ENCODE peak calls at places on chromosomes 1 and 21, in nine cellular contexts. P is thoracic aorta; M is CD4-positive, alpha-beta T cell; U is adrenal gland; T is PC-3; A is substantia nigra; Y is esophagus squamous epithelium; C is cardiac muscle cell; X is uterus. Q is an unnamed sample.

GRCh38 chr21:26007911-26008579 is 162.5 kb downstream of the APP start:
- DNase-seq in X (no peak), M (no peak), T (no peak), P (no peak), Y (no peak), A (no peak), C (no peak), U (no peak), Q (no peak)

GRCh38 chr1:21956720-21957552 is 19.8 kb upstream of the HSPG2 start:
- DNase-seq in M (peak), P (peak), X (peak), C (peak), U (peak), A (no peak), T (peak), Y (no peak), Q (peak)

GRCh38 chr1:194862129-194862528 is 1675.7 kb upstream of the B3GALT2 start:
- DNase-seq in X (no peak), A (no peak), U (no peak), C (no peak), T (no peak), P (no peak), M (no peak), Y (no peak), Q (no peak)

GRCh38 chr1:15916417-15916816 is 59.5 kb downstream of the ZBTB17 start:
- DNase-seq in P (no peak), M (no peak), A (no peak), T (peak), C (no peak), X (no peak), Y (no peak), U (no peak), Q (no peak)

GRCh38 chr21:33022489-33022827 is 3.3 kb upstream of the OLIG2 start:
- DNase-seq in T (no peak), X (no peak), Y (no peak), A (no peak), P (no peak), M (no peak), U (peak), C (no peak), Q (no peak)

GRCh38 chr1:86499987-86500593 is 31.4 kb downstream of the CLCA1 start:
- DNase-seq in C (peak), A (no peak), P (no peak), U (no peak), Y (no peak), X (no peak), T (peak), M (no peak), Q (peak)

GRCh38 chr21:30779269-30779668 is 24.0 kb upstream of the KRTAP21-1 start:
- DNase-seq in X (no peak), Y (no peak), M (no peak), C (no peak), T (no peak), U (no peak), A (no peak), P (no peak), Q (no peak)

GRCh38 chr1:196407358-196408041 is 200.7 kb downstream of the KCNT2 start:
- DNase-seq in U (no peak), C (peak), P (no peak), X (no peak), Y (no peak), T (no peak), M (no peak), A (no peak), Q (no peak)

GRCh38 chr1:111407297-111407696 is 20.2 kb downstream of the OVGP1 start:
- DNase-seq in U (no peak), X (no peak), A (no peak), T (no peak), Y (no peak), C (no peak), M (no peak), P (no peak), Q (no peak)

GRCh38 chr21:43890042-43890441 is 25.0 kb downstream of the AGPAT3 start:
- DNase-seq in M (no peak), C (no peak), U (peak), T (no peak), A (no peak), Y (no peak), X (no peak), P (no peak), Q (no peak)

GRCh38 chr1:29297476-29297875 is 61.2 kb downstream of the PTPRU start:
- DNase-seq in Y (no peak), M (no peak), C (no peak), A (no peak), T (no peak), U (no peak), P (no peak), X (no peak), Q (no peak)

GRCh38 chr21:15722591-15723324 is 7.0 kb upstream of the USP25 start:
- DNase-seq in U (no peak), T (peak), M (no peak), C (no peak), P (no peak), A (no peak), X (no peak), Y (no peak), Q (no peak)

GRCh38 chr1:22341791-22342605 is 109.7 kb upstream of the ZBTB40 start:
- DNase-seq in X (peak), C (peak), P (no peak), M (no peak), Y (no peak), U (peak), A (no peak), T (peak), Q (no peak)

GRCh38 chr21:32253215-32253641 is 25.6 kb downstream of the MIS18A start:
- DNase-seq in P (no peak), A (no peak), T (no peak), X (peak), M (no peak), U (peak), C (peak), Y (no peak), Q (no peak)

GRCh38 chr1:2089051-2089450 is 38.8 kb downstream of the PRKCZ start:
- DNase-seq in M (no peak), T (no peak), C (no peak), A (no peak), P (no peak), U (no peak), Y (no peak), X (no peak), Q (no peak)

GRCh38 chr1:244448279-244449036 is 3.3 kb downstream of the ADSS2 start:
- DNase-seq in C (no peak), A (no peak), U (no peak), M (no peak), X (no peak), T (no peak), Y (no peak), P (no peak), Q (no peak)

GRCh38 chr1:112735752-112736151 is 20.6 kb upstream of the PPM1J start:
- DNase-seq in A (no peak), C (no peak), X (no peak), U (no peak), M (no peak), Y (no peak), P (no peak), T (peak), Q (peak)

GRCh38 chr1:145788580-145788979 is 35.3 kb downstream of the RNF115 start:
- DNase-seq in U (no peak), T (no peak), M (no peak), A (no peak), C (no peak), P (no peak), Y (no peak), X (no peak), Q (no peak)

GRCh38 chr1:213014642-213015041 is 1.0 kb downstream of the ANGEL2 start:
- DNase-seq in C (peak), P (no peak), A (no peak), X (no peak), M (no peak), U (no peak), Y (no peak), T (no peak), Q (peak)

GRCh38 chr1:234230414-234230862 is 142.8 kb upstream of the COA6 start:
- DNase-seq in T (no peak), X (no peak), M (no peak), Y (no peak), P (no peak), U (no peak), C (no peak), A (peak), Q (no peak)

GRCh38 chr21:45996311-45997204 is 15.0 kb downstream of the COL6A1 start:
- DNase-seq in P (no peak), T (no peak), A (no peak), C (no peak), U (no peak), X (peak), Y (no peak), M (no peak), Q (no peak)

GRCh38 chr1:207805841-207806421 is 54.1 kb downstream of the CD46 start:
- DNase-seq in Y (no peak), A (peak), M (no peak), X (peak), P (no peak), T (peak), U (peak), C (no peak), Q (peak)

GRCh38 chr1:9312183-9312582 is 19.5 kb downstream of the SPSB1 start:
- DNase-seq in C (no peak), A (no peak), U (no peak), X (no peak), P (no peak), M (no peak), T (no peak), Y (no peak), Q (no peak)

GRCh38 chr1:93446837-93447451 is 974 bp upstream of the FNBP1L start:
- DNase-seq in T (peak), Y (no peak), C (no peak), M (no peak), A (peak), P (no peak), U (no peak), X (no peak), Q (peak)

GRCh38 chr1:154796303-154796892 is 73.7 kb downstream of the KCNN3 start:
- DNase-seq in Y (no peak), A (no peak), C (no peak), U (no peak), X (no peak), M (no peak), T (no peak), P (no peak), Q (no peak)

GRCh38 chr1:11984559-11984958 is 4.3 kb downstream of the MFN2 start:
- DNase-seq in Y (no peak), U (no peak), P (no peak), A (no peak), X (no peak), T (no peak), C (no peak), M (no peak), Q (no peak)

GRCh38 chr1:64956733-64957441 is 9.5 kb downstream of the JAK1 start:
- DNase-seq in P (no peak), T (no peak), M (no peak), Y (no peak), U (no peak), X (no peak), C (no peak), A (no peak), Q (no peak)

GRCh38 chr1:77539510-77540142 is 142.8 kb downstream of the ZZZ3 start:
- DNase-seq in Y (no peak), U (peak), M (no peak), T (peak), C (no peak), X (no peak), P (no peak), A (no peak), Q (peak)

GRCh38 chr1:244450597-244451538 is 841 bp downstream of the ADSS2 start:
- DNase-seq in Y (no peak), P (no peak), M (peak), C (peak), T (peak), X (peak), A (peak), U (peak), Q (peak)

GRCh38 chr1:103525114-103525606 is 339 bp upstream of the RNPC3 start:
- DNase-seq in T (peak), P (no peak), A (no peak), Y (peak), U (peak), C (peak), M (no peak), X (peak), Q (peak)

GRCh38 chr1:206631085-206631509 is 4.2 kb upstream of the DYRK3 start:
- DNase-seq in M (no peak), Y (peak), C (peak), P (no peak), A (no peak), T (peak), U (peak), X (peak), Q (peak)

GRCh38 chr1:101451888-101452287 is 215.1 kb downstream of the S1PR1 start:
- DNase-seq in T (no peak), X (no peak), U (no peak), Y (no peak), C (no peak), M (no peak), A (no peak), P (no peak), Q (no peak)

GRCh38 chr1:24841593-24841992 is 88.5 kb downstream of the RUNX3 start:
- DNase-seq in P (no peak), A (no peak), X (no peak), T (no peak), C (no peak), Y (no peak), U (no peak), M (no peak), Q (no peak)

GRCh38 chr1:168583571-168583970 is 7.2 kb downstream of the XCL1 start:
- DNase-seq in Y (no peak), U (no peak), M (no peak), X (no peak), P (no peak), C (no peak), T (no peak), A (no peak), Q (no peak)

GRCh38 chr1:8182034-8182761 is 135.7 kb upstream of the SLC45A1 start:
- DNase-seq in A (no peak), T (peak), M (no peak), P (no peak), X (no peak), U (peak), Y (no peak), C (no peak), Q (peak)
- H3K27ac ChIP-seq in A (no peak), T (peak), M (no peak), P (no peak), X (no peak), U (peak), Y (peak), C (no peak), Q (peak)

GRCh38 chr1:216903389-216903754 is 180.1 kb upstream of the ESRRG start:
- DNase-seq in Y (no peak), T (peak), P (no peak), A (no peak), U (no peak), X (no peak), M (no peak), C (no peak), Q (peak)
- H3K27ac ChIP-seq in Y (peak), T (peak), P (no peak), A (no peak), U (no peak), X (no peak), M (no peak), C (peak), Q (no peak)

DNA sequence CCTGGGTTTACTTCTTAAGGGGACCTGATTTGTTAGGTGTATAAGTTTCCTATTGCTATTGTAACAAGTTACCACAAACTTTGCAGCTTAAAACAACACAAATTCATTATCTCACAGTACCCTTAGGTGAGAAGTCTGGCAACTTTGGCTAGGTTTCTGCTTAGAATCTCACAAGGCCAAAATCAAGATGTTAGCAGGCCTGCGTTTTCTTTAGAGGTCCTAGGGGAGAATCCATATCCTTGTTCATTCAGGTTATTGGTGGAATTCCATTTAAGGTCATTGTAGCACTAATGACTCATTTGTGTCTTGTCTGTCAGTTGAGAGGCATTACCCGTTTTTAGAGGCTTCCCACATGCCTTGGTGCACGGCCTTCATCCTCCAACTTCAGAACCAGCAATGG is 8.2 kb upstream of the SH2D1B start:
- DNase-seq in C (no peak), M (no peak), P (no peak), X (no peak), U (no peak), T (no peak), A (no peak), Y (no peak), Q (no peak)
- H3K27ac ChIP-seq in C (no peak), M (no peak), P (no peak), X (no peak), U (no peak), T (no peak), A (no peak), Y (peak), Q (no peak)

GRCh38 chr21:38504056-38504455 is 5.8 kb upstream of the ERG start:
- DNase-seq in X (no peak), T (no peak), C (no peak), P (no peak), Y (no peak), A (no peak), M (no peak), U (no peak), Q (no peak)

GRCh38 chr21:38506606-38507331 is 8.5 kb upstream of the ERG start:
- DNase-seq in P (no peak), Y (no peak), U (no peak), M (no peak), X (no peak), T (no peak), C (no peak), A (no peak), Q (no peak)

GRCh38 chr21:38505654-38506523 is 7.6 kb upstream of the ERG start:
- DNase-seq in A (no peak), C (peak), U (peak), Y (no peak), M (no peak), T (peak), X (no peak), P (no peak), Q (peak)

GRCh38 chr21:38500073-38500472 is 1.8 kb upstream of the ERG start:
- DNase-seq in C (no peak), M (no peak), A (no peak), U (no peak), X (no peak), P (no peak), T (no peak), Y (no peak), Q (no peak)

DNA sequence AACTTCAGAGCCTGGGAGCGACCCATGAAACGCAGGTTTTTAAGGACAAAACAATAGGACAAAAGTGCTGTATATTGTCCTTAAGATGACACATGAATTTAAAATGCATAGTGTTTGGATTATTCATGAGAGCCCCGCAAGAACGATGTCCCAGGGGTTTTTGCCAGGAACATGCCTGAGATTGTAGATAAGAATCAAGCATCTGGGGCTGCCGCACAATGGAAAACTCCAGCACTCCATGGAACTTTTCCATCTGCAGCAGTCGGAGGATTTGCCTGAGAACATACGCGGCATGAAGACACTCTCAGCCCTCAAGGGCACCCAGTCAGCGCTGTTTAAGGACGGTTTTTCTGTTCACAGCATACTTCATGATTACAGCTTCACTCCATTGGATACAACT is 5.3 kb upstream of the ERG start:
- DNase-seq in U (peak), Y (no peak), X (no peak), M (no peak), T (no peak), C (no peak), A (no peak), P (no peak), Q (peak)
- H3K27ac ChIP-seq in U (no peak), Y (peak), X (peak), M (no peak), T (no peak), C (no peak), A (no peak), P (peak), Q (no peak)

DNA sequence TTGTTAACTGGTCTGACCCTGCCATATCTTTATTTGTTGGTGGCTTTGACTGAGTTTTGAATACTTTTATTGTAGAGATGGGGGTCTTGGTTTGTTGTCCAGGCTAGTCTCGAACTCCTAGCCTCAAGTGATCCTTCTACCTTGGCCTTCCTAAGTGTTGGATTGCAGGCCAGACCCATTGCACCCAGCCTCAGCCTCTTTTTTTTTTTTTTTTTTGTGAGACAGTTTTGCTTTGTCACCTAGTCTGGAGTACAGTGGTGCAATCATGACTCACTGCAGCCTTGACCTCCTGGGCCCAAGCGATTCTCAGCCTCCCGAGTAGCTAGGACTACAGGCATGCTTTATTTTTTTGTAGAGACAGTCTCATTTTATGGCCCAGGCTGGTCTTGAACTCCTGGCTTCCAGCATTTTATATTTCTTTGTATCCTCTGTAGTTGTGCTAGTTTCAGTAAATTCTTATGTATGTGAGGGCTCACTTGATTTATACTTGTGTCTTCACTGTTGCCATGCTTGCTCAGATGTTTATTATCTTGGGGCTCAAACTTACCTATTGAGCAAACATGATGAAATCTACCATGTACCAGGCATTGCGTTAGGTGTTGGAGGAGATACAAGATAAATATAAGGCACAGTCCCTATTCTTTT is 24.1 kb downstream of the THRAP3 start:
- DNase-seq in M (no peak), X (peak), A (no peak), C (no peak), Y (no peak), T (peak), U (peak), P (peak), Q (peak)
- H3K27ac ChIP-seq in M (no peak), X (peak), A (no peak), C (no peak), Y (peak), T (peak), U (peak), P (peak), Q (peak)

GRCh38 chr21:35529141-35529863 is 480.2 kb upstream of the RUNX1 start:
- DNase-seq in P (no peak), Y (no peak), M (peak), C (no peak), T (no peak), X (no peak), A (no peak), U (no peak), Q (no peak)
- H3K27ac ChIP-seq in P (no peak), Y (peak), M (peak), C (no peak), T (no peak), X (no peak), A (no peak), U (no peak), Q (no peak)